ENCODE peak calls at places on chromosome 7, in five cellular contexts. B is type B pancreatic cell, L is nephron progenitor cell, W is H9, H is left ventricle myocardium inferior. U is an unnamed sample.
A peak's percentile ranks its signal among the peaks of the same experiment; 100 is the strongest.

GRCh38 chr7:129553861-129554530 is 51.7 kb downstream of the SMKR1 start:
- DNase-seq in B (no peak), L (no peak), W (no peak), H (no peak), U (no peak)

GRCh38 chr7:99129536-99129935 is 14.4 kb downstream of the SMURF1 start:
- DNase-seq in B (no peak), L (no peak), W (no peak), H (no peak), U (no peak)

GRCh38 chr7:157789094-157789493 is 452.3 kb downstream of the DNAJB6 start:
- DNase-seq in B (no peak), L (no peak), W (peak; percentile 27), H (no peak), U (no peak)

GRCh38 chr7:5574770-5575269 is 151.2 kb upstream of the TNRC18 start:
- DNase-seq in B (no peak), L (peak; percentile 52), W (peak; percentile 76), H (no peak), U (peak; percentile 74)

GRCh38 chr7:35691827-35692307 is 3.1 kb downstream of the HERPUD2 start:
- DNase-seq in B (no peak), L (no peak), W (no peak), H (no peak), U (no peak)

GRCh38 chr7:130425798-130426197 is 15.0 kb downstream of the CEP41 start:
- DNase-seq in B (no peak), L (no peak), W (no peak), H (no peak), U (no peak)

GRCh38 chr7:105003275-105003674 is 10.7 kb upstream of the KMT2E start:
- DNase-seq in B (no peak), L (no peak), W (no peak), H (no peak), U (no peak)

GRCh38 chr7:47128719-47129118 is 453.2 kb downstream of the TNS3 start:
- DNase-seq in B (no peak), L (no peak), W (no peak), H (no peak), U (no peak)

GRCh38 chr7:138875794-138876193 is 77.8 kb upstream of the ATP6V0A4 start:
- DNase-seq in B (no peak), L (no peak), W (no peak), H (no peak), U (no peak)

GRCh38 chr7:14836571-14837189 is 65.9 kb downstream of the DGKB start:
- DNase-seq in B (no peak), L (peak; percentile 47), W (peak; percentile 80), H (peak; percentile 43), U (peak; percentile 20)

DNA sequence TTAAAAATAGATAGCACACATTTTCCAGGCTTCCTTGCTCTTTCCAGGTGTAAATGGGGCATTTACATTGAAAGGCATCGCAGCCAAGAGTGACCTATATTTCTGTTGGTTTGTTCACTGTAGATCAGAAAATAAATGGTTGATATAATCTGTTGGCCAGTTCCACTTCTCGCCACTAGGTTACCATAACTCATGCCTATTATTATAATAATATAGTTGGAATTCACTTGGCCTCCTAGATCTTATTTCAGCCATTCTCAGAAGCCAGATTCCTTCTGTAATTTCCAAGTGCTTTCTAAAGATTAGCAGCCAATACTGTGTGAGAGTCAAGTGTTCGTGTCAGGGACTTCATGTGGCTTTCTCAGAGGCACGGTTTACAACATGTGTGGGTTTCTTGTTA is 179.5 kb downstream of the DNAH11 start:
- DNase-seq in B (no peak), L (no peak), W (no peak), H (no peak), U (no peak)
- TF ChIP-seq CTCF in B (peak; percentile 68), L (peak; percentile 29), W (peak; percentile 55), H (peak; percentile 14), U (peak; percentile 75)

GRCh38 chr7:24284699-24285506 is 913 bp downstream of the NPY start:
- DNase-seq in B (no peak), L (peak; percentile 52), W (peak; percentile 68), H (no peak), U (peak; percentile 43)
- TF ChIP-seq CTCF in B (peak; percentile 17), L (no peak), W (peak; percentile 47), H (no peak), U (no peak)

GRCh38 chr7:80284848-80285247 is 150.2 kb downstream of the GNAI1 start:
- DNase-seq in B (no peak), L (no peak), W (no peak), H (no peak), U (no peak)

GRCh38 chr7:80287400-80288174 is 153.0 kb downstream of the GNAI1 start:
- DNase-seq in B (no peak), L (no peak), W (no peak), H (no peak), U (no peak)

GRCh38 chr7:80286611-80287010 is 152.0 kb downstream of the GNAI1 start:
- DNase-seq in B (no peak), L (no peak), W (no peak), H (no peak), U (no peak)

GRCh38 chr7:80294321-80294720 is 159.7 kb downstream of the GNAI1 start:
- DNase-seq in B (no peak), L (no peak), W (no peak), H (no peak), U (no peak)

DNA sequence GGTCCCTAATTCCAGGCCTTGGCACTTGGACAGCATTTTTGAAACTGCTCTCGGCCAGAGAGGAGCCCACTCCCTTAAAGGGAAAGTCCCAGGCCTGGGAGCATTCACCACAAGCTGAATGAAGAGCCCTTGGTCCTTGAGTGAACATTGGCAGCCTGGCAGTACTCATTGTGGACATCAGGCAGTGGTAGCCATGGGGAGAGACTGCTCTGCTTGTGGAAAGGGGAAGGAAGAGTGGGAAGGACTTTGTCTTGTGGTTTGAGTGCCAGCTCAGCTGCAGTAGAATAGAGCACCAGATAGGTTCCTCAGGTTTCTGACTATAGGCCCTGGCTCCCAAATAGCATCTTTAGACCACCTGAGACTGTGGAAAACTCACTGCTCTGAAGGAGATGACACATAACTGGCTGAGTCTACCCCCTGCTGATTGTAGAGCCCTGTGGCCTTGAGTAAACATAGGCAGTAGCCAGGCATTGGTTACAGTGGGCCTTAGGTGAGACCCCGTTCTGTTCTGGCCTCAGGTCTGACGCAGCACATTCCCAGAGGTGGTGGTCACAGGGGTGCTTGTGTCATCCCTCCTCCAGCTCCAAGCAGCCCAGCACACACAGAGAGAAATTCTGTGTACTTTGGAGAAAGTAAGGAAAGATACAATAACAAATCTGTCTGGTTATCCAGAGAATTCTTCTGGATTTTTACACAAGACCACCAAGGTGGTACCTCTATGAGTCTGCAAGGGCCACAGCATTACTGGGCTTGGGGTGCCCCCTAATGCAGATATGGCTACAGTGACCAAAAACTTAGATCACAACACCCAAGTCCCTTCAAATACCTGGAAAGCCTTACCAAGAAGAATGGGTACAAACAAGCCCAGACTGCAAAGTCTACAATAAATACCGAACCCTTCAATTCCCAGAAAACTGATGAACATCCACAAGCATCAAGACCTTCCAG is 153.8 kb downstream of the GNAI1 start:
- DNase-seq in B (no peak), L (peak; percentile 10), W (peak; percentile 29), H (no peak), U (peak; percentile 15)
- TF ChIP-seq CTCF in B (peak; percentile 45), L (no peak), W (peak; percentile 63), H (peak; percentile 49), U (no peak)

DNA sequence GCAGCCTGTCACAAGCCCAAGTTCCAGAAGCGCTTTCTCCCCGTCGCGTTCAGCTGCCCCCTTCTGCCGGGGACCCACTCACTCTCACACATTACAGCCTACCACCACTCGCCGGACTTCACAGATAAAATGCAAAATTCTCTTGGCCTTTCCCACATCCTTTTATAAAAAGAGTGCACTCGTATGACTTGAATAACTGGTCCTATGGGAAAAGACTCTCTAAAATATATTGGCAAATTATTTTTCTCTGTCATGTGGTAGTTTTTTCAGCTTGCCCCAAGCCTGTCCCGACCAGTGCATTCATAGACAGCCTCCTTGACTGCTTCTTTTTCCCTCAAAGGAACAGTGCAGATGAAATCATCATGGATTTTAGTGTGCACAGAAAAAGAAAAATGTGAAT is 1.3 kb downstream of the INHBA start:
- DNase-seq in B (no peak), L (no peak), W (no peak), H (no peak), U (no peak)
- TF ChIP-seq CTCF in B (no peak), L (no peak), W (no peak), H (no peak), U (no peak)

GRCh38 chr7:90520484-90520883 is 51.0 kb downstream of the PTTG1IP2 start:
- DNase-seq in B (no peak), L (no peak), W (no peak), H (no peak), U (no peak)
- TF ChIP-seq CTCF in B (peak; percentile 56), L (peak; percentile 37), W (peak; percentile 68), H (peak; percentile 16), U (peak; percentile 37)

GRCh38 chr7:113015038-113015645 is 71.5 kb downstream of the GPR85 start:
- DNase-seq in B (no peak), L (no peak), W (no peak), H (no peak), U (no peak)
- TF ChIP-seq CTCF in B (peak; percentile 70), L (no peak), W (peak; percentile 35), H (peak; percentile 55), U (peak; percentile 48)